ENCODE peak calls at places on chromosomes 1 and 21, in six cellular contexts. R is bronchial epithelial cell, D is neural progenitor cell, A is right atrium auricular region, K is uterus, N is cardiac fibroblast. Y is an unnamed sample.

GRCh38 chr1:61152706-61153105 is 70.3 kb downstream of the NFIA start:
- DNase-seq in R (no peak), D (no peak), A (no peak), K (no peak), N (no peak), Y (no peak)

GRCh38 chr1:64675718-64676345 is 69.0 kb upstream of the RAVER2 start:
- DNase-seq in R (peak), D (peak), A (no peak), K (no peak), N (peak), Y (peak)

GRCh38 chr1:222034790-222035189 is 292.9 kb upstream of the DUSP10 start:
- DNase-seq in R (peak), D (no peak), A (no peak), K (no peak), N (peak), Y (no peak)

GRCh38 chr1:183840140-183840539 is 35.2 kb downstream of the RGL1 start:
- DNase-seq in R (peak), D (no peak), A (no peak), K (no peak), N (no peak), Y (peak)

GRCh38 chr21:38965910-38966504 is 160.3 kb downstream of the ETS2 start:
- DNase-seq in R (peak), D (peak), A (no peak), K (no peak), N (no peak), Y (no peak)

GRCh38 chr1:184861755-184862336 is 107.2 kb upstream of the EDEM3 start:
- DNase-seq in R (no peak), D (no peak), A (no peak), K (no peak), N (no peak), Y (no peak)

GRCh38 chr1:15501208-15502032 is 22.6 kb downstream of the CASP9 start:
- DNase-seq in R (peak), D (peak), A (no peak), K (no peak), N (peak), Y (peak)

GRCh38 chr1:18962121-18962721 is 5.7 kb upstream of the IFFO2 start:
- DNase-seq in R (no peak), D (no peak), A (no peak), K (peak), N (peak), Y (peak)

GRCh38 chr1:156870734-156871133 is 10.1 kb downstream of the NTRK1 start:
- DNase-seq in R (peak), D (no peak), A (no peak), K (no peak), N (peak), Y (peak)

GRCh38 chr1:86994061-86994460 is 79.6 kb downstream of the HS2ST1 start:
- DNase-seq in R (no peak), D (no peak), A (no peak), K (no peak), N (no peak), Y (no peak)

GRCh38 chr1:16721871-16722641 is 18.3 kb upstream of the RNU1-4 start:
- DNase-seq in R (no peak), D (peak), A (no peak), K (no peak), N (no peak), Y (no peak)

GRCh38 chr1:242828199-242828598 is 303.7 kb upstream of the PLD5 start:
- DNase-seq in R (no peak), D (peak), A (no peak), K (no peak), N (no peak), Y (no peak)

DNA sequence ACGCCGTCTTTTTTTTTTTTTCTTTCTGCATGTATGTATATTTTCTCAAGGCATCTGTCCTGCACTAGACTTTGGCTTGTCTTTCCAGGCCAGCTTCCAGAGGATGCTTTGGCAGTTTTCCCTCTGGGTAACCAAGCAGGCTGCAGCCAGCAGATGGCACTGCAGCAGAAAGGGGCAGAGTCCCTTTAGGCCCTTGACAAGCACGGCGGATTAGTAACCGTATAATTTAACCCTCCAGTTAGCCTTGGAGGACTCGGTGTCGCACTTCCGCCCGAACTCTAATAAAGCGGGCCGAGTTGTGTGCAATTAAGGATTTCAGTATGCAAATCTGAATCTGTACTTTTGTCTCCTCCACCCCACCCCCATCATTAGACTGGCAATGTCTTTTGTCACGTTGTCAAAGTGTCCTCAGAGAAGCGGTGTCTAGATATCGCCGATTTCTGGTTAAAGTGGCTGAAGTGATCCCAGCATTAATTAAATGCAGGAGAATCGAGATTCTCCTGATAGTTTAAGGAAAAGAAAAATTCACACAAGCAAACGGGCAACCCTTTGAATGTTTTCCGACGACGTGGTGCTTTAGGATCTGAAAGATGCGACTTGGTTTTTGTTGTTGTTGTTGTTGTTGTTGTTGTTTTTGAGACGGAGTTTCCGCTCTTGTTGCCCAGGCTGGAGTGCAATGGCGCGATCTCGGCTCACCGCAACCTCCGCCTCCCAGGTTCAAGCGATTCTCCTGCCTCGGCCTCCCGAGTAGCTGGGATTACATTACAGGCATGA is 1.1 kb upstream of the TMEM167B start:
- DNase-seq in R (peak), D (peak), A (no peak), K (no peak), N (peak), Y (peak)
- H3K4me3 ChIP-seq in R (peak), D (no peak), A (peak), K (peak), N (no peak), Y (peak)

DNA sequence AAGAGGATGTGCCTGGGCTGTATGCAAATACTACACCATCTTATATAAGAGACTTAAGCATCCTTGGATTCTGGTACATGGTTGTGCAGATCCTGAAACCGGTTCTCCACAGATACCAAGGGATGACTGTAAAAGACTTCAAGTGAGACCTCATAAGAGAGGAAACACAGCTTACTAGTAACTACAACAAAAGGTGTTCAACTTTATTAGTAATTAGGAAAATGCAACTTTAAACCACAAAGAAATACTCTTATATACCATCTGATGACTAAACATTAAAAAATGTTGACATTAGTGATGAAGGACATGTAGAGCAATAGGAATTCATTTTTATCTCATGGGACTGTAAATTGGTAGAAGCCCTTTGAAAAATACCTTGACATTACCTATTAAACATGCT is 102.7 kb downstream of the RASAL2 start:
- DNase-seq in R (peak), D (no peak), A (no peak), K (no peak), N (no peak), Y (no peak)
- TF ChIP-seq CTCF in R (no peak), D (no peak), A (no peak), K (no peak), N (no peak), Y (no peak)

DNA sequence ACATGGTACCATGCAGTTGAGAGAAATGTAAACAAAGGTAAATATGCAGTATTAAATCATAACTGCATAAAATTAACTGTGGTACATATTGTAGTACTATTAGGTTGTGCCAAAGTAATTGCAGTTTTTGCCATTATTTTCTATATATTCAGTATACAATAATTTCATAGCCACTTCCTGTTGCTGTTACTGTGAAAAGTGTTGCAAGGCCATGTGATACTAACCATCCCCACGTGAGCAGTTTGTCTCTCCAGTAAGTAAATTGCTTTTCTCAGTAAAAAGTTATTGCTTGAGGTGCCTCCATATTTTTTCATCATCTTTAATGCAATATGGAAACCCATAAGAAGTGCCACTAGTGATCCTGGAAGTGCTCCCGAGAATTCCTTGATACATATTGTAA is 19.6 kb upstream of the METTL18 start:
- DNase-seq in R (no peak), D (no peak), A (no peak), K (no peak), N (no peak), Y (no peak)
- H3K4me3 ChIP-seq in R (no peak), D (no peak), A (no peak), K (no peak), N (no peak), Y (no peak)

GRCh38 chr21:40717008-40717407 is 129.9 kb downstream of the DSCAM start:
- DNase-seq in R (no peak), D (no peak), A (no peak), K (no peak), N (no peak), Y (no peak)

GRCh38 chr21:40714516-40714915 is 132.4 kb downstream of the DSCAM start:
- DNase-seq in R (peak), D (no peak), A (no peak), K (no peak), N (no peak), Y (no peak)

DNA sequence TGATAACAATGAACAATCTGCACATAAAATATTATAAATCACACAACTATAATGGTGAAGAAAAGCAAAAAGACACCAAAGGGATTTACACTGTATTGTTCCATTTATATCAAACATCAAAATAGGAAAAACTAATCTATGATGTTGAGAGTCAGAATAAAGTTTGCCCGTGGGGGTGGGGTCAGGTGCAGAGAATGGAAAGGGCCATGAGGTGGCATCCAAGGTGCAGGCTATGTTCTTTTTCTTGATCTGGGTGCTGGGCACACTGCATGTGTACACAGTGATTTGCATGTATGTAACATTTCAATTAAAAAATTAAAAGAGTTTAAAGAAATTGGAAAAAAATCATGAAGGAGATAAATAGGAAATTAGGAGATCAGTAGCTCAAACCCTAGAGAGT is 127.3 kb downstream of the DSCAM start:
- DNase-seq in R (no peak), D (no peak), A (no peak), K (no peak), N (no peak), Y (no peak)
- TF ChIP-seq CTCF in R (no peak), D (no peak), A (no peak), K (no peak), N (no peak), Y (no peak)

GRCh38 chr1:8866173-8866791 is 12.2 kb downstream of the ENO1 start:
- DNase-seq in R (no peak), D (no peak), A (no peak), K (no peak), N (no peak), Y (no peak)

GRCh38 chr1:8864713-8865397 is 13.6 kb downstream of the ENO1 start:
- DNase-seq in R (no peak), D (no peak), A (no peak), K (no peak), N (no peak), Y (no peak)

GRCh38 chr1:8863138-8863537 is 15.3 kb downstream of the ENO1 start:
- DNase-seq in R (no peak), D (no peak), A (no peak), K (no peak), N (no peak), Y (no peak)

GRCh38 chr1:8862528-8862927 is 16.0 kb downstream of the ENO1 start:
- DNase-seq in R (no peak), D (peak), A (no peak), K (no peak), N (no peak), Y (no peak)

DNA sequence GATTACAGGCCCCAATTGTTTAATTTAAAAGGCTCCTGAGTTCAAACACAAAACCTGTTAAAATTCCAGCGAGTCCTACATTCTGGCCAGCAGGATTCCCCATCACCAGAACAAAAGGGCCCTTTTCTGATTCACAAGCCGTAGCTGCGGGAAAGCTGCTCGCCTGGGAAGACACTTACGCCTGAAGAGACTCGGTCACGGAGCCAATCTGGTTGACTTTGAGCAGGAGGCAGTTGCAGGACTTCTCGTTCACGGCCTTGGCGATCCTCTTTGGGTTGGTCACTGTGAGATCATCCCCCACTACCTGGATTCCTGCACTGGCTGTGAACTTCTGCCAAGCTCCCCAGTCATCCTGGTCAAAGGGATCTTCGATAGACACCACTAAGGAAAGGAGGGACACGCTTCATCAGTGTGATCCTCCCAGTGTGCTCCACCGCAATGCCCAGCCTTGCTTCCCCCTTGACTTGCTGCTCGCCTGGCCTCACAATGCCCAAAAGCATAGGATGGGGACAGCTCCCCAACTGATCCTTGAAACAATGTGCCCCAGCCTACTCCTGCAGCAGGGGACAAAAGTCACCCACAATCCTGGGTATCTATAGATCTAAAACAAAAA is 14.7 kb downstream of the ENO1 start:
- DNase-seq in R (no peak), D (peak), A (no peak), K (no peak), N (no peak), Y (no peak)
- H3K4me3 ChIP-seq in R (no peak), D (no peak), A (no peak), K (no peak), N (no peak), Y (no peak)

GRCh38 chr1:2133039-2133878 is 61.3 kb downstream of the FAAP20 start:
- DNase-seq in R (peak), D (peak), A (peak), K (peak), N (peak), Y (peak)

GRCh38 chr1:2130871-2131289 is 63.7 kb downstream of the FAAP20 start:
- DNase-seq in R (no peak), D (no peak), A (no peak), K (no peak), N (no peak), Y (no peak)

GRCh38 chr1:2134232-2134603 is 60.4 kb downstream of the FAAP20 start:
- DNase-seq in R (no peak), D (no peak), A (no peak), K (no peak), N (no peak), Y (no peak)

GRCh38 chr1:2133879-2134215 is 60.7 kb downstream of the FAAP20 start:
- DNase-seq in R (no peak), D (peak), A (no peak), K (no peak), N (no peak), Y (no peak)

DNA sequence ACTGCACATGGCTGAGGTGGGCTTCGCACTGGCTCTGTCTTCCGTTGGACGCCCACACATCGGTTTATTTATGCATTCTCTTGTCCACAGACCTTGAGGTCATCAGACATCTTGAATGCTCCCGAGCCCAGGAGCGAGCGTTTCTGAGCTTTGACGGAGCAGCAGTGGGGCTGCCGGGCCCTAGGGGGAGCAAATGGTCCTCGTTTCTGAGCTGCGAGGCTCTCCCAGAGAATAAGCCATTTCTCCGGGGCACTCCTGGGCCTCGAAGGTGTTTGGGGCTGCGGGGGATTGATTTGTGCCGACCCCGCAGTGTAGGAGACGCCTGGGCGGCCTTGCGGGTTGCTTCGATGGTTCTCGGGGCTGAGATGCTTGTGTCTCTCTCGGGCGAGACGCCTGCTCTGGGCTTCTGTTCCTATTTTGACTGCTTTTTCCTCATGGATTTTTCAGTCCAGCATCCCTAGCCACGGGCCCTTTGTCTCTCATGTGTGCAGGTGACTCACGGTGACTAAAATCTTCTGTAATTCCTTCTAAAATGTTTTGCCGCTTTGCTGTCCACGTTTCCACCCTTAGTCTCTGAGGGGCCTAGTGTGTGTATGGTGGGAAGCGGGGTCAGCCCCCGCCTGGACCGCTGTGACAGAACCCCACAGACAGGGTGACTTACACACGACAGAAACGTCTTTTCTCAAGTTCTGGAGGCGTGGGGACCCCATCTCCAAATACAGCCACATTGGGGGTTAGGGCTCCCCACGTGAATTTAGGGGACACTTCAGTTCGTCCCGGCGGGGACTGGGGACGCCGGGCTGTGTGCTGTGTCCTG is 62.1 kb downstream of the FAAP20 start:
- DNase-seq in R (peak), D (peak), A (peak), K (peak), N (peak), Y (peak)
- TF ChIP-seq CTCF in R (no peak), D (peak), A (peak), K (peak), N (peak), Y (peak)

GRCh38 chr21:35051287-35051818 is 2.3 kb upstream of the RUNX1 start:
- DNase-seq in R (peak), D (peak), A (peak), K (peak), N (peak), Y (peak)

GRCh38 chr21:35046880-35047229 is 2.2 kb downstream of the RUNX1 start:
- DNase-seq in R (no peak), D (no peak), A (peak), K (no peak), N (no peak), Y (peak)

GRCh38 chr21:35050348-35051286 is 1.5 kb upstream of the RUNX1 start:
- DNase-seq in R (no peak), D (no peak), A (no peak), K (no peak), N (no peak), Y (peak)

GRCh38 chr21:35048183-35048601 is 910 bp downstream of the RUNX1 start:
- DNase-seq in R (no peak), D (peak), A (no peak), K (no peak), N (no peak), Y (peak)

GRCh38 chr21:35048706-35049617 is at the start of gene RUNX1:
- DNase-seq in R (peak), D (no peak), A (no peak), K (no peak), N (peak), Y (peak)
- H3K4me3 ChIP-seq in R (no peak), D (no peak), A (peak), K (no peak), N (peak), Y (peak)

GRCh38 chr1:84356881-84357280 is 41.4 kb upstream of the DNASE2B start:
- DNase-seq in R (no peak), D (no peak), A (no peak), K (no peak), N (peak), Y (no peak)

GRCh38 chr1:84355556-84355955 is 42.7 kb upstream of the DNASE2B start:
- DNase-seq in R (no peak), D (no peak), A (no peak), K (no peak), N (no peak), Y (no peak)

GRCh38 chr1:84350550-84350949 is 47.7 kb upstream of the DNASE2B start:
- DNase-seq in R (no peak), D (no peak), A (no peak), K (no peak), N (no peak), Y (no peak)

GRCh38 chr1:84352298-84353106 is 45.8 kb upstream of the DNASE2B start:
- DNase-seq in R (no peak), D (no peak), A (no peak), K (no peak), N (no peak), Y (no peak)

DNA sequence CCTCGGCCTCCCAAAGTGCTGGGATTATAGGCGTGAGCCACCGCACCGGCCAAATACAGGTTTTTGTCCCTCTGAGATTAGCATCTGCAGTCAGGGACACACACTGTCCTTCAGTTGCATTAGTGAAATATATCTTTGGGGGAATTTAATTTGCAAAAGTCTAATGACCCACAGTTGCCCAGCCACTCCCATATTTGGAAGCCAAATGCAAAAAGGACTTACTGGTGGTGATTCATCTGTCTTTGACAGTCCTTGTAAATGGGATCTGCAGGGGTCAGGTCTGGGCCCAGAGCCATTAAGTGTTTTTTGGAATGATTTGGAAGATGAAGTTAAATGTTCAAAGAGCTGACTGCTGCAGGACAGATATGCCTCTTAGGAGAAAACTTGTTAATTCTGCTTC is 44.6 kb upstream of the DNASE2B start:
- DNase-seq in R (no peak), D (no peak), A (no peak), K (peak), N (peak), Y (no peak)
- TF ChIP-seq CTCF in R (no peak), D (no peak), A (no peak), K (no peak), N (no peak), Y (no peak)